ENCODE peak calls at places on chromosome 17, in four cellular contexts. J is prostate gland, X is iris pigment epithelial cell, O is NCI-H187. V is an unnamed sample.

GRCh38 chr17:53892222-53892621 is 69.5 kb downstream of the KIF2B start:
- DNase-seq in J (no peak), X (no peak), O (no peak), V (no peak)

GRCh38 chr17:81601525-81602120 is 35.3 kb downstream of the NPLOC4 start:
- DNase-seq in O (peak; percentile 20), X (peak; percentile 73), J (peak; percentile 52), V (peak; percentile 66)

GRCh38 chr17:66542183-66542966 is 240.0 kb downstream of the PRKCA start:
- DNase-seq in X (peak; percentile 88), J (no peak), O (no peak), V (peak; percentile 82)

GRCh38 chr17:69477900-69478266 is 63.4 kb downstream of the MAP2K6 start:
- DNase-seq in X (no peak), J (no peak), O (no peak), V (no peak)

GRCh38 chr17:58308173-58308984 is 20.2 kb downstream of the TSPOAP1 start:
- DNase-seq in O (no peak), J (no peak), X (no peak), V (no peak)

GRCh38 chr17:60857521-60857920 is 179.9 kb downstream of the BCAS3 start:
- DNase-seq in X (no peak), J (no peak), O (no peak), V (no peak)

GRCh38 chr17:45115871-45116270 is 16.4 kb downstream of the PLCD3 start:
- DNase-seq in X (no peak), J (no peak), O (no peak), V (no peak)

GRCh38 chr17:21376835-21377690 is 906 bp downstream of the KCNJ12 start:
- DNase-seq in X (peak; percentile 42), J (no peak), O (no peak), V (peak; percentile 46)

GRCh38 chr17:76276069-76276431 is 10.9 kb downstream of the UBALD2 start:
- DNase-seq in O (no peak), J (no peak), X (no peak), V (no peak)

GRCh38 chr17:18937981-18938691 is 13.8 kb upstream of the SLC5A10 start:
- DNase-seq in J (no peak), O (no peak), X (no peak), V (no peak)

GRCh38 chr17:77378318-77379064 is 237.7 kb downstream of the SEC14L1 start:
- DNase-seq in O (no peak), X (no peak), J (no peak), V (no peak)

GRCh38 chr17:79586131-79586530 is 24.7 kb downstream of the RBFOX3 start:
- DNase-seq in O (no peak), J (no peak), X (no peak), V (no peak)

V was measured in M059J.